ENCODE peak calls at places on chromosomes 13 and 19, in nine cellular contexts. Y is SK-N-SH, Z is endothelial cell of umbilical vein, X is GM23248, D is H9, J is fibroblast of lung, E is K562, K is IMR-90, R is HCT116. G is an unnamed sample. For H4K20me1 and H3K4me1, the result is how much of the 10 kb centered on the place peaks cover.

GRCh38 chr19:50266896-50267295 is 62.3 kb downstream of the KCNC3 start:
- DNase-seq in J (no peak), R (peak), Z (no peak), X (no peak), E (peak), K (no peak), Y (peak), D (peak), G (peak)

GRCh38 chr13:102729560-102730275 is 34.9 kb upstream of the METTL21C start:
- DNase-seq in Y (no peak), R (no peak), K (peak), D (no peak), Z (peak), J (peak), E (no peak), X (peak), G (no peak)

GRCh38 chr13:99051768-99052455 is 74.0 kb upstream of the DOCK9 start:
- DNase-seq in E (no peak), X (no peak), K (no peak), Y (no peak), J (no peak), R (no peak), D (no peak), Z (no peak), G (peak)

GRCh38 chr19:49878744-49879070 is 1.2 kb downstream of the TBC1D17 start:
- DNase-seq in E (no peak), Z (no peak), Y (no peak), J (no peak), K (no peak), D (no peak), X (no peak), R (no peak), G (no peak)

GRCh38 chr19:51203941-51204720 is 20.7 kb upstream of the CD33 start:
- DNase-seq in Z (peak), D (no peak), J (no peak), Y (no peak), R (no peak), E (no peak), X (no peak), K (no peak), G (no peak)

GRCh38 chr19:9945319-9945966 is 9.1 kb upstream of the OLFM2 start:
- DNase-seq in J (peak), D (peak), X (peak), K (peak), Y (peak), E (peak), R (no peak), Z (peak), G (no peak)

GRCh38 chr19:17117250-17117789 is 41.7 kb downstream of the MYO9B start:
- DNase-seq in E (no peak), J (no peak), R (no peak), Z (no peak), K (no peak), Y (no peak), D (no peak), X (peak), G (no peak)

GRCh38 chr13:113647351-113648217 is 10.4 kb downstream of the ATP4B start:
- DNase-seq in Y (peak), D (no peak), E (no peak), X (peak), Z (peak), J (peak), R (peak), K (no peak), G (no peak)

GRCh38 chr13:99734013-99734693 is 232.9 kb downstream of the TM9SF2 start:
- DNase-seq in D (no peak), E (no peak), Z (no peak), R (no peak), Y (no peak), X (no peak), K (no peak), J (no peak), G (no peak)

GRCh38 chr13:99374169-99374991 is 67.2 kb upstream of the GPR183 start:
- DNase-seq in R (no peak), X (no peak), Y (no peak), Z (no peak), D (no peak), E (no peak), J (no peak), K (no peak), G (no peak)

GRCh38 chr13:112346173-112346898 is 29.8 kb upstream of the SPACA7 start:
- DNase-seq in D (peak), Y (no peak), Z (no peak), X (peak), R (peak), K (no peak), E (peak), J (no peak), G (no peak)

GRCh38 chr19:54558339-54558738 is 15.3 kb upstream of the LILRA2 start:
- DNase-seq in K (no peak), R (no peak), X (no peak), E (no peak), Z (no peak), Y (no peak), D (no peak), J (no peak), G (no peak)

GRCh38 chr13:46685006-46685730 is 111.8 kb downstream of the ESD start:
- DNase-seq in K (no peak), E (no peak), X (no peak), D (no peak), R (no peak), Z (no peak), J (no peak), Y (no peak), G (no peak)

GRCh38 chr13:25300861-25301346 is 521 bp upstream of the NUP58 start:
- DNase-seq in Y (peak), X (no peak), Z (no peak), K (no peak), E (no peak), D (peak), J (no peak), R (no peak), G (no peak)

GRCh38 chr19:30085394-30085793 is 143.4 kb downstream of the URI1 start:
- DNase-seq in D (peak), J (peak), R (peak), X (no peak), E (peak), Y (peak), K (no peak), Z (no peak), G (peak)

GRCh38 chr13:64746845-64747244 is 2483.3 kb downstream of the PCDH9 start:
- DNase-seq in Z (no peak), X (no peak), E (no peak), Y (no peak), K (no peak), D (no peak), J (no peak), R (no peak), G (no peak)

GRCh38 chr13:99642841-99643240 is 141.6 kb downstream of the TM9SF2 start:
- DNase-seq in K (no peak), R (no peak), X (no peak), Z (no peak), E (no peak), D (no peak), Y (no peak), J (no peak), G (no peak)

GRCh38 chr19:58319241-58319640 is 7.6 kb upstream of the ZSCAN22 start:
- DNase-seq in J (no peak), K (no peak), Y (no peak), E (no peak), R (no peak), X (no peak), Z (no peak), D (no peak), G (no peak)
- H4K20me1 ChIP-seq in J (under half), K (under half), Y (under half), E (under half), R (under half), X (under half), Z (under half), D (under half), G (under half)

GRCh38 chr13:50073340-50073739 is 58.1 kb downstream of the KCNRG start:
- DNase-seq in R (no peak), X (no peak), D (no peak), K (no peak), J (no peak), Z (peak), Y (no peak), E (no peak), G (no peak)

GRCh38 chr13:50074843-50075242 is 59.6 kb downstream of the KCNRG start:
- DNase-seq in D (no peak), J (no peak), Y (no peak), Z (peak), X (no peak), K (no peak), R (no peak), E (no peak), G (no peak)

GRCh38 chr13:50072676-50073075 is 57.4 kb downstream of the KCNRG start:
- DNase-seq in K (no peak), J (no peak), E (no peak), R (no peak), D (no peak), Y (no peak), Z (peak), X (no peak), G (no peak)

GRCh38 chr13:50078512-50079277 is 63.5 kb downstream of the KCNRG start:
- DNase-seq in E (no peak), Z (peak), D (no peak), Y (no peak), R (no peak), J (no peak), K (no peak), X (no peak), G (no peak)

GRCh38 chr13:50075619-50076097 is 60.4 kb downstream of the KCNRG start:
- DNase-seq in K (no peak), X (no peak), E (no peak), Z (peak), Y (peak), R (no peak), J (no peak), D (no peak), G (peak)
- H3K4me1 ChIP-seq in K (under half), X (half or more), E (under half), Z (under half), Y (under half), R (under half), J (under half), D (under half), G (half or more)

DNA sequence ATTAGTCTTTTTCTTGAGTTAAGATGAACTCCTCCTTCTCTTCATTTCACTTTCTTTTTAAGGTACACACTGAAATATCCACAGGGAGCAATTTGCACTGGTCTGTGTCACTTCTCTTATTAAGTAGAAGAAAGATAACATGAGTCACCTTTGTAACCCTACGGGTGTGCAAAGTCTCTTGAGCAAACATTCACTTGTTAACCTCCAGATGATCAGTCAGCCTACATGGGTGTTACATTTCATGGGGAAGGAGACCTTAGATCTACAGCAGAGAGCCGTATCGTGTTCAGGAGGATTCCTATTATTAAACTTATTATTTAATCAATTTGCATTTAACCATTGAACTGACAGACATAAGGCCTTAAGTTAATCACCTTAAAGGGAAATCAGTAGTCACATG is 5.1 kb downstream of the ZNF507 start:
- DNase-seq in J (no peak), Y (no peak), K (no peak), Z (no peak), R (no peak), X (no peak), D (no peak), E (no peak), G (no peak)
- H4K20me1 ChIP-seq in J (under half), Y (half or more), K (under half), Z (under half), R (under half), X (under half), D (under half), E (under half), G (under half)

GRCh38 chr19:1267441-1268391 is 1.4 kb upstream of the CIRBP start:
- DNase-seq in Y (no peak), X (peak), Z (no peak), R (no peak), K (peak), J (peak), E (peak), D (no peak), G (peak)
- H3K4me1 ChIP-seq in Y (half or more), X (under half), Z (under half), R (half or more), K (under half), J (under half), E (half or more), D (under half), G (half or more)

GRCh38 chr19:41299755-41300089 is 10.2 kb upstream of the CCDC97 start:
- DNase-seq in K (peak), D (no peak), E (no peak), X (peak), Y (no peak), R (no peak), J (peak), Z (peak), G (no peak)
- H4K20me1 ChIP-seq in K (half or more), D (under half), E (under half), X (under half), Y (under half), R (under half), J (under half), Z (under half), G (under half)

GRCh38 chr13:30256713-30257432 is 50.5 kb downstream of the KATNAL1 start:
- DNase-seq in D (no peak), X (peak), J (no peak), E (peak), R (no peak), K (no peak), Y (no peak), Z (no peak), G (peak)
- H3K4me1 ChIP-seq in D (under half), X (under half), J (under half), E (under half), R (under half), K (under half), Y (under half), Z (under half), G (under half)

GRCh38 chr19:2047449-2048103 is 3.5 kb downstream of the MKNK2 start:
- DNase-seq in X (peak), Y (no peak), J (no peak), R (no peak), D (peak), Z (peak), E (no peak), K (no peak), G (no peak)

GRCh38 chr19:2048104-2048958 is 2.7 kb downstream of the MKNK2 start:
- DNase-seq in Y (no peak), D (peak), K (no peak), Z (no peak), E (no peak), R (no peak), J (no peak), X (no peak), G (no peak)

GRCh38 chr19:2045501-2046045 is 5.5 kb downstream of the MKNK2 start:
- DNase-seq in E (no peak), J (no peak), R (no peak), Y (no peak), D (no peak), K (no peak), Z (no peak), X (no peak), G (no peak)

GRCh38 chr19:2046046-2046907 is 4.8 kb downstream of the MKNK2 start:
- DNase-seq in Z (no peak), R (no peak), K (no peak), X (no peak), D (peak), Y (no peak), J (no peak), E (no peak), G (no peak)

GRCh38 chr19:2047076-2047448 is 4.0 kb downstream of the MKNK2 start:
- DNase-seq in D (no peak), K (no peak), E (no peak), Y (no peak), R (no peak), J (no peak), Z (no peak), X (no peak), G (no peak)
- H4K20me1 ChIP-seq in D (under half), K (half or more), E (under half), Y (half or more), R (under half), J (under half), Z (under half), X (under half), G (under half)